ENCODE peak calls at places on chromosomes 16 and 17, in four cellular contexts. N is NCI-H69, S is T-helper 1 cell, H is left kidney. W is an unnamed sample.

GRCh38 chr16:86630471-86630870 is 52.1 kb downstream of the FOXL1 start:
- DNase-seq in S (no peak), H (peak), N (no peak), W (no peak)

GRCh38 chr17:42676424-42677011 is at the start of gene PLEKHH3:
- DNase-seq in H (no peak), S (no peak), N (peak), W (no peak)

GRCh38 chr16:7233963-7234362 is 98.7 kb upstream of the RBFOX1 start:
- DNase-seq in N (no peak), H (no peak), S (no peak), W (no peak)

GRCh38 chr16:84036982-84037425 is 5.6 kb downstream of the SLC38A8 start:
- DNase-seq in H (no peak), N (peak), S (no peak), W (no peak)

GRCh38 chr17:74117999-74118421 is 85.5 kb upstream of the RPL38 start:
- DNase-seq in N (peak), H (peak), S (no peak), W (no peak)

GRCh38 chr17:74921769-74922168 is 1.3 kb downstream of the USH1G start:
- DNase-seq in H (no peak), S (no peak), N (no peak), W (no peak)

GRCh38 chr16:47847220-47847970 is 308.4 kb downstream of the ABCC12 start:
- DNase-seq in H (no peak), S (no peak), N (no peak), W (no peak)

GRCh38 chr16:68370921-68371651 is 60.3 kb downstream of the PRMT7 start:
- DNase-seq in N (no peak), H (no peak), S (peak), W (no peak)

GRCh38 chr17:20234266-20234665 is 225.1 kb downstream of the SPECC1 start:
- DNase-seq in S (peak), H (no peak), N (no peak), W (no peak)

W was measured in AG20443.